ENCODE peak calls at places on chromosomes 5 and 9, in six cellular contexts. One of them, this sample, is unnamed.

GRCh38 chr5:31000287-31000686 is 193.2 kb upstream of the CDH6 start:
- DNase-seq in GM12892: no peak
- DNase-seq in H1: no peak
- DNase-seq in GM12878: no peak
- DNase-seq in HepG2: no peak
- DNase-seq in K562: no peak
- DNase-seq in this sample: no peak

GRCh38 chr5:31427013-31427783 is 104.7 kb downstream of the DROSHA start:
- DNase-seq in HepG2: no peak
- DNase-seq in GM12892: no peak
- DNase-seq in K562: no peak
- DNase-seq in H1: no peak
- DNase-seq in GM12878: no peak
- DNase-seq in this sample: no peak

GRCh38 chr5:55763736-55764420 is 26.0 kb downstream of the DDX4 start:
- DNase-seq in H1: no peak
- DNase-seq in HepG2: no peak
- DNase-seq in K562: no peak
- DNase-seq in GM12878: no peak
- DNase-seq in GM12892: no peak
- DNase-seq in this sample: no peak

GRCh38 chr9:74762950-74763349 is 124.8 kb downstream of the TRPM6 start:
- DNase-seq in K562: no peak
- DNase-seq in H1: no peak
- DNase-seq in GM12878: no peak
- DNase-seq in GM12892: no peak
- DNase-seq in HepG2: no peak
- DNase-seq in this sample: no peak

GRCh38 chr5:164335837-164336236 is 830.4 kb downstream of the MAT2B start:
- DNase-seq in HepG2: no peak
- DNase-seq in GM12892: no peak
- DNase-seq in GM12878: no peak
- DNase-seq in K562: peak; percentile 14
- DNase-seq in H1: no peak
- DNase-seq in this sample: no peak

GRCh38 chr5:138574744-138575193 is 432 bp downstream of the HSPA9 start:
- DNase-seq in GM12892: peak; percentile 9
- DNase-seq in HepG2: no peak
- DNase-seq in H1: no peak
- DNase-seq in K562: no peak
- DNase-seq in GM12878: no peak
- DNase-seq in this sample: no peak

GRCh38 chr5:159547466-159548195 is 217.3 kb upstream of the IL12B start:
- DNase-seq in K562: no peak
- DNase-seq in HepG2: no peak
- DNase-seq in GM12892: no peak
- DNase-seq in H1: no peak
- DNase-seq in GM12878: no peak
- DNase-seq in this sample: no peak

GRCh38 chr5:83471405-83472212 is at the start of gene VCAN:
- DNase-seq in H1: no peak
- DNase-seq in GM12878: no peak
- DNase-seq in GM12892: no peak
- DNase-seq in HepG2: no peak
- DNase-seq in K562: no peak
- DNase-seq in this sample: no peak

GRCh38 chr9:111914749-111915424 is 18.3 kb downstream of the UGCG start:
- DNase-seq in GM12878: no peak
- DNase-seq in H1: no peak
- DNase-seq in K562: no peak
- DNase-seq in GM12892: no peak
- DNase-seq in HepG2: no peak
- DNase-seq in this sample: no peak

GRCh38 chr5:177317959-177318377 is 6.3 kb upstream of the MXD3 start:
- DNase-seq in HepG2: peak; percentile 75
- DNase-seq in H1: peak; percentile 87
- DNase-seq in K562: peak; percentile 65
- DNase-seq in GM12892: no peak
- DNase-seq in GM12878: no peak
- DNase-seq in this sample: no peak

GRCh38 chr5:15440434-15440833 is 59.5 kb upstream of the FBXL7 start:
- DNase-seq in H1: no peak
- DNase-seq in GM12878: no peak
- DNase-seq in GM12892: no peak
- DNase-seq in HepG2: no peak
- DNase-seq in K562: no peak
- DNase-seq in this sample: no peak

GRCh38 chr5:10849278-10849677 is 88.2 kb upstream of the DAP start:
- DNase-seq in HepG2: no peak
- DNase-seq in K562: no peak
- DNase-seq in GM12878: no peak
- DNase-seq in GM12892: no peak
- DNase-seq in H1: no peak
- DNase-seq in this sample: no peak

GRCh38 chr5:1002836-1003235 is 5.8 kb upstream of the NKD2 start:
- DNase-seq in GM12892: no peak
- DNase-seq in K562: no peak
- DNase-seq in H1: peak; percentile 36
- DNase-seq in HepG2: no peak
- DNase-seq in GM12878: no peak
- DNase-seq in this sample: no peak

GRCh38 chr5:38755171-38755570 is 90.6 kb upstream of the OSMR start:
- DNase-seq in HepG2: no peak
- DNase-seq in H1: no peak
- DNase-seq in GM12892: no peak
- DNase-seq in K562: no peak
- DNase-seq in GM12878: no peak
- DNase-seq in this sample: no peak

GRCh38 chr9:113178087-113178486 is 27.3 kb downstream of the SLC31A2 start:
- DNase-seq in GM12878: no peak
- DNase-seq in H1: no peak
- DNase-seq in K562: no peak
- DNase-seq in GM12892: no peak
- DNase-seq in HepG2: no peak
- DNase-seq in this sample: no peak

GRCh38 chr5:177471610-177472356 is 1.7 kb downstream of the DBN1 start:
- DNase-seq in K562: no peak
- DNase-seq in GM12878: no peak
- DNase-seq in H1: no peak
- DNase-seq in GM12892: no peak
- DNase-seq in HepG2: no peak
- DNase-seq in this sample: no peak

GRCh38 chr5:35540002-35540401 is 77.7 kb upstream of the SPEF2 start:
- DNase-seq in HepG2: no peak
- DNase-seq in GM12878: no peak
- DNase-seq in GM12892: no peak
- DNase-seq in K562: no peak
- DNase-seq in H1: no peak
- DNase-seq in this sample: no peak

GRCh38 chr5:160033546-160034252 is 24.8 kb downstream of the TTC1 start:
- DNase-seq in GM12878: no peak
- DNase-seq in H1: no peak
- DNase-seq in K562: no peak
- DNase-seq in HepG2: no peak
- DNase-seq in GM12892: no peak
- DNase-seq in this sample: no peak

GRCh38 chr5:126003309-126003708 is 419.9 kb upstream of the GRAMD2B start:
- DNase-seq in HepG2: no peak
- DNase-seq in K562: no peak
- DNase-seq in GM12892: no peak
- DNase-seq in H1: no peak
- DNase-seq in GM12878: no peak
- DNase-seq in this sample: no peak

GRCh38 chr5:95439801-95440493 is 48.8 kb downstream of the FAM81B start:
- DNase-seq in HepG2: no peak
- DNase-seq in GM12892: no peak
- DNase-seq in H1: no peak
- DNase-seq in GM12878: no peak
- DNase-seq in K562: no peak
- DNase-seq in this sample: no peak
- TF ChIP-seq TAF1 in HepG2: no peak
- TF ChIP-seq TAF1 in GM12892: no peak
- TF ChIP-seq TAF1 in H1: no peak
- TF ChIP-seq TAF1 in GM12878: no peak
- TF ChIP-seq TAF1 in K562: no peak
- TF ChIP-seq TAF1 in this sample: no peak

GRCh38 chr9:124858330-124859046 is 3.3 kb downstream of the RPL35 start:
- DNase-seq in GM12892: no peak
- DNase-seq in K562: no peak
- DNase-seq in GM12878: no peak
- DNase-seq in HepG2: no peak
- DNase-seq in H1: no peak
- DNase-seq in this sample: no peak

GRCh38 chr9:124859803-124860581 is 1.8 kb downstream of the RPL35 start:
- DNase-seq in GM12878: no peak
- DNase-seq in HepG2: no peak
- DNase-seq in GM12892: no peak
- DNase-seq in H1: no peak
- DNase-seq in K562: no peak
- DNase-seq in this sample: no peak

GRCh38 chr9:124860582-124861341 is 995 bp downstream of the RPL35 start:
- DNase-seq in K562: peak; percentile 50
- DNase-seq in HepG2: no peak
- DNase-seq in GM12878: no peak
- DNase-seq in H1: no peak
- DNase-seq in GM12892: no peak
- DNase-seq in this sample: no peak

GRCh38 chr9:124861342-124862229 is at the start of the genes ARPC5L and RPL35:
- DNase-seq in H1: peak; percentile 94
- DNase-seq in HepG2: peak; percentile 78
- DNase-seq in GM12878: peak; percentile 80
- DNase-seq in K562: peak; percentile 95
- DNase-seq in GM12892: peak; percentile 98
- DNase-seq in this sample: peak; percentile 97

GRCh38 chr9:124863371-124863831 is 1.5 kb downstream of the ARPC5L start:
- DNase-seq in H1: no peak
- DNase-seq in GM12878: no peak
- DNase-seq in GM12892: no peak
- DNase-seq in K562: no peak
- DNase-seq in HepG2: no peak
- DNase-seq in this sample: no peak
- TF ChIP-seq POLR2AphosphoS5 in H1: no peak
- TF ChIP-seq POLR2AphosphoS5 in GM12878: no peak
- TF ChIP-seq POLR2AphosphoS5 in GM12892: no peak
- TF ChIP-seq POLR2AphosphoS5 in K562: no peak
- TF ChIP-seq POLR2AphosphoS5 in HepG2: no peak
- TF ChIP-seq POLR2AphosphoS5 in this sample: no peak

GRCh38 chr5:7868773-7869473 is at the start of the genes FASTKD3 and MTRR:
- DNase-seq in GM12878: peak; percentile 66
- DNase-seq in GM12892: peak; percentile 80
- DNase-seq in HepG2: peak; percentile 84
- DNase-seq in K562: peak; percentile 98
- DNase-seq in H1: peak; percentile 89
- DNase-seq in this sample: peak; percentile 81
- TF ChIP-seq POLR2A in GM12878: peak; percentile 98
- TF ChIP-seq POLR2A in GM12892: peak; percentile 93
- TF ChIP-seq POLR2A in HepG2: peak; percentile 92
- TF ChIP-seq POLR2A in K562: peak; percentile 88
- TF ChIP-seq POLR2A in H1: no peak
- TF ChIP-seq POLR2A in this sample: peak; percentile 89

DNA sequence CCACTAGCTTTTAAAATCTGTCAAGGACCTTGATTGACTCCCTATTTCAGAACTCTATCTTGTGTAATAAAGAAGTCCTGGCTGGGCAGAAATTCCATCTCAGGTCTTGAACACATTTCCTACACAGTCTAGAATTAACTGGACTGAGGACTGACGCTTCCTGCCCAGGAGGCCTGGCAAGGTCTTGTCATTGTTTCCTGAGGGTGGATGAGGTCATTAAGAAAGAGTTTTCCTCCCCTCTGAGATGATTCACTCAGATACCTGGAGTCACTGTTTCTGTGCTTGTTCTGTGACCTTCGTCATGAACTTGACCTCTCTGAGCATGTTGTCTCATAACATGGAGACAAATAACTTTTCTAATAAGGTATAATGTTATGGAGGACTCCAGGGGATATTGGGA is 10.0 kb downstream of the MTAP start:
- DNase-seq in GM12892: no peak
- DNase-seq in H1: no peak
- DNase-seq in GM12878: no peak
- DNase-seq in K562: no peak
- DNase-seq in HepG2: no peak
- DNase-seq in this sample: no peak
- TF ChIP-seq TAF1 in GM12892: no peak
- TF ChIP-seq TAF1 in H1: no peak
- TF ChIP-seq TAF1 in GM12878: no peak
- TF ChIP-seq TAF1 in K562: no peak
- TF ChIP-seq TAF1 in HepG2: no peak
- TF ChIP-seq TAF1 in this sample: no peak

GRCh38 chr5:16886366-16886736 is 49.7 kb downstream of the MYO10 start:
- DNase-seq in HepG2: no peak
- DNase-seq in GM12878: no peak
- DNase-seq in H1: no peak
- DNase-seq in K562: no peak
- DNase-seq in GM12892: no peak
- DNase-seq in this sample: no peak
- TF ChIP-seq POLR2AphosphoS5 in HepG2: no peak
- TF ChIP-seq POLR2AphosphoS5 in GM12878: no peak
- TF ChIP-seq POLR2AphosphoS5 in H1: no peak
- TF ChIP-seq POLR2AphosphoS5 in K562: no peak
- TF ChIP-seq POLR2AphosphoS5 in GM12892: no peak
- TF ChIP-seq POLR2AphosphoS5 in this sample: no peak

GRCh38 chr5:109409061-109409843 is 522 bp downstream of the PJA2 start:
- DNase-seq in GM12892: peak; percentile 41
- DNase-seq in GM12878: peak; percentile 51
- DNase-seq in H1: peak; percentile 70
- DNase-seq in K562: peak; percentile 61
- DNase-seq in HepG2: peak; percentile 49
- DNase-seq in this sample: peak; percentile 32
- TF ChIP-seq POLR2A in GM12892: peak; percentile 82
- TF ChIP-seq POLR2A in GM12878: peak; percentile 89
- TF ChIP-seq POLR2A in H1: no peak
- TF ChIP-seq POLR2A in K562: peak; percentile 76
- TF ChIP-seq POLR2A in HepG2: peak; percentile 26
- TF ChIP-seq POLR2A in this sample: peak; percentile 86

GRCh38 chr9:104772707-104773106 is 8.8 kb downstream of the NIPSNAP3B start:
- DNase-seq in HepG2: no peak
- DNase-seq in GM12892: no peak
- DNase-seq in H1: no peak
- DNase-seq in K562: no peak
- DNase-seq in GM12878: no peak
- DNase-seq in this sample: no peak
- TF ChIP-seq TAF1 in HepG2: no peak
- TF ChIP-seq TAF1 in GM12892: no peak
- TF ChIP-seq TAF1 in H1: no peak
- TF ChIP-seq TAF1 in K562: no peak
- TF ChIP-seq TAF1 in GM12878: no peak
- TF ChIP-seq TAF1 in this sample: no peak

This sample was measured in GM12891.